ENCODE peak calls at places on chromosomes 5 and 9, in five cellular contexts. S is spleen, X is A549, U is SJSA1, C is astrocyte of the cerebellum. D is an unnamed sample.

GRCh38 chr5:55865831-55866230 is 14.7 kb downstream of the IL31RA start:
- DNase-seq in S (no peak), X (no peak), U (no peak), C (no peak), D (no peak)

GRCh38 chr5:81579525-81579924 is 171.4 kb downstream of the SSBP2 start:
- DNase-seq in S (no peak), X (no peak), U (no peak), C (peak; percentile 4), D (no peak)

GRCh38 chr5:167671176-167671575 is 620.3 kb upstream of the WWC1 start:
- DNase-seq in S (no peak), X (no peak), U (no peak), C (no peak), D (no peak)

GRCh38 chr9:21812415-21812814 is 10.0 kb downstream of the MTAP start:
- DNase-seq in S (no peak), X (no peak), U (peak; percentile 36), C (no peak), D (no peak)

GRCh38 chr9:77927265-77927664 is 104.3 kb downstream of the GNAQ start:
- DNase-seq in S (no peak), X (no peak), U (peak; percentile 51), C (no peak), D (no peak)

GRCh38 chr5:173472164-173472563 is 143.9 kb upstream of the STC2 start:
- DNase-seq in S (no peak), X (peak; percentile 40), U (peak; percentile 86), C (peak; percentile 100), D (peak; percentile 97)

GRCh38 chr5:2258861-2259260 is 376.1 kb upstream of the IRX4 start:
- DNase-seq in S (no peak), X (no peak), U (no peak), C (no peak), D (no peak)

GRCh38 chr5:57032151-57032551 is 80.2 kb upstream of the MIER3 start:
- DNase-seq in S (no peak), X (peak; percentile 60), U (no peak), C (no peak), D (no peak)

GRCh38 chr9:112505607-112506006 is 19.0 kb downstream of the KIAA1958 start:
- DNase-seq in S (no peak), X (no peak), U (no peak), C (no peak), D (no peak)

GRCh38 chr5:172005708-172006377 is 595 bp downstream of the FBXW11 start:
- DNase-seq in S (peak; percentile 86), X (peak; percentile 28), U (peak; percentile 64), C (no peak), D (no peak)

GRCh38 chr5:154196955-154197652 is 6.6 kb downstream of the GALNT10 start:
- DNase-seq in S (no peak), X (peak; percentile 35), U (peak; percentile 69), C (peak; percentile 20), D (no peak)

GRCh38 chr9:114250235-114250568 is 72.7 kb upstream of the ORM1 start:
- DNase-seq in S (no peak), X (no peak), U (peak; percentile 46), C (peak; percentile 85), D (peak; percentile 71)

GRCh38 chr9:130857864-130858730 is 23.0 kb downstream of the ABL1 start:
- DNase-seq in S (no peak), X (no peak), U (peak; percentile 81), C (peak; percentile 89), D (no peak)

GRCh38 chr9:130956636-130957450 is 17.8 kb upstream of the FIBCD1 start:
- DNase-seq in S (no peak), X (no peak), U (no peak), C (no peak), D (no peak)

GRCh38 chr5:137954131-137954879 is 65.0 kb downstream of the PKD2L2 start:
- DNase-seq in S (no peak), X (peak; percentile 55), U (peak; percentile 72), C (peak; percentile 74), D (peak; percentile 77)

GRCh38 chr5:104774372-104774771 is 1211.8 kb upstream of the NUDT12 start:
- DNase-seq in S (no peak), X (no peak), U (no peak), C (no peak), D (no peak)

GRCh38 chr9:14846871-14847311 is 63.3 kb downstream of the FREM1 start:
- DNase-seq in S (peak; percentile 76), X (peak; percentile 58), U (peak; percentile 14), C (no peak), D (peak; percentile 15)

GRCh38 chr9:75505654-75506053 is 384.8 kb upstream of the PCSK5 start:
- DNase-seq in S (no peak), X (no peak), U (no peak), C (no peak), D (no peak)

GRCh38 chr9:91777437-91777836 is 172.6 kb downstream of the ROR2 start:
- DNase-seq in S (no peak), X (no peak), U (no peak), C (peak; percentile 57), D (no peak)

GRCh38 chr5:14779975-14780374 is 91.6 kb downstream of the ANKH start:
- DNase-seq in S (no peak), X (no peak), U (no peak), C (no peak), D (no peak)

GRCh38 chr9:137441289-137441934 is at the start of gene ENTPD8:
- DNase-seq in S (peak; percentile 78), X (peak; percentile 76), U (no peak), C (no peak), D (no peak)

GRCh38 chr9:91898451-91899433 is 51.3 kb downstream of the ROR2 start:
- DNase-seq in S (peak; percentile 63), X (no peak), U (no peak), C (no peak), D (no peak)

GRCh38 chr5:135030123-135030517 is 3.9 kb downstream of the PITX1 start:
- DNase-seq in S (no peak), X (no peak), U (no peak), C (no peak), D (no peak)

GRCh38 chr5:141874262-141874964 is 3.8 kb downstream of the PCDH1 start:
- DNase-seq in S (peak; percentile 70), X (no peak), U (no peak), C (no peak), D (no peak)

GRCh38 chr9:129989740-129990139 is 53.2 kb downstream of the FNBP1 start:
- DNase-seq in S (no peak), X (no peak), U (peak; percentile 82), C (peak; percentile 43), D (no peak)

GRCh38 chr9:124293712-124294504 is 36.2 kb downstream of the NEK6 start:
- DNase-seq in S (no peak), X (no peak), U (peak; percentile 30), C (no peak), D (no peak)

GRCh38 chr9:124291801-124292396 is 34.1 kb downstream of the NEK6 start:
- DNase-seq in S (peak; percentile 80), X (no peak), U (peak; percentile 44), C (no peak), D (no peak)

GRCh38 chr9:124292696-124293593 is 35.2 kb downstream of the NEK6 start:
- DNase-seq in S (no peak), X (no peak), U (no peak), C (no peak), D (no peak)

GRCh38 chr9:124290053-124290581 is 32.4 kb downstream of the NEK6 start:
- DNase-seq in S (peak; percentile 84), X (no peak), U (no peak), C (no peak), D (no peak)

GRCh38 chr9:124290743-124291554 is 33.2 kb downstream of the NEK6 start:
- DNase-seq in S (no peak), X (no peak), U (no peak), C (no peak), D (no peak)
- H3K4me3 ChIP-seq in S (no peak overlapping the region), X (no peak overlapping the region), U (no peak overlapping the region), C (no peak overlapping the region), D (no peak overlapping the region)

DNA sequence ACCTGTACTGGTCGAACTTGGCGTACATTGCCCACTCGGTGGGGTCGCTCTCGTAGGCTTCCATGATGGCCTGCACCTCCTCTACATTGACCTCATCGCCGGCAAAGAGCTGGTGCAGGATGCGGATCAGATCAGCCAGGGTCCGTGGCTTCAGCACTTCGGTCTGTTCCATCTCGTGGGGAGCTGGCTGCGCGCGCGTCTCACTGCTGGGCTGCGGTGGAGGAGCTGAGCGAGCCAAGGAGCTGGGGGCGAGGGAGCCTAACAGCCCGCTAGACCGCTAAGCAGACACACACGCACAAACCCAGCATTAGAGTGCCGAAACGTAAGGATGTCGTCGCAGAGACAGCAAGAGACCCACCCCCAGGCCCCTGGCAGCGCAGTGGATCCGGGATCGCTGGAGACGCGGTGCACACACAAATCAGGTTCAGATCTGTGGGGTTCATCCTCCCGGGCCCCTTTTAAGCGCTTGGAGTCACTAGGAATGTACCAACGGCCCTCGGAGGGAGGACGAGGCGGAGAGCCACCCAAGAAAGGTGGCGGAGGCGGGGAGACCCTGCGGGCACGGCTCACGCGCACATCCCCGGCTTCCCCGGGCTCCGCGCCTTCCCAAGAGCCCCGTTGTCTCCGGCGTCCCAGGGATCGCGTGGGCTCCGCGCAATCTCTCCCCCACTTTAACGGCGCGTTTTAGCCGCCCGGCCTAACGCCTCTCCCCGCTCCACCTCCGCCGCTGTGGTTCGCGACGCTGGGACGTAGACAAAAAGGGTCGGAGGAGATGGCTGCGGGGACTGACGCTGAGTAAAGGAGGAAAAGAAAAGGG is at the start of gene CDO1:
- DNase-seq in S (peak; percentile 79), X (no peak), U (peak; percentile 74), C (peak; percentile 44), D (no peak)
- H3K4me3 ChIP-seq in S (peak within 1 kb of the TSS; percentile 43), X (no peak within 1 kb of the TSS), U (peak within 1 kb of the TSS; percentile 45), C (peak within 1 kb of the TSS; percentile 64), D (peak within 1 kb of the TSS; percentile 46)

GRCh38 chr5:157747173-157747758 is 3.8 kb downstream of the LSM11 start:
- DNase-seq in S (no peak), X (no peak), U (no peak), C (no peak), D (no peak)

GRCh38 chr5:157744055-157745011 is 821 bp downstream of the LSM11 start:
- DNase-seq in S (peak; percentile 90), X (no peak), U (peak; percentile 44), C (no peak), D (no peak)

GRCh38 chr5:157743163-157744054 is at the start of gene LSM11:
- DNase-seq in S (peak; percentile 99), X (peak; percentile 82), U (peak; percentile 98), C (peak; percentile 59), D (peak; percentile 38)

GRCh38 chr5:157747766-157748700 is 4.5 kb downstream of the LSM11 start:
- DNase-seq in S (no peak), X (no peak), U (no peak), C (no peak), D (no peak)

GRCh38 chr5:157745041-157745456 is 1.5 kb downstream of the LSM11 start:
- DNase-seq in S (no peak), X (no peak), U (no peak), C (no peak), D (no peak)
- H3K4me3 ChIP-seq in S (no peak overlapping the region), X (peak overlapping the region; percentile 100), U (peak overlapping the region; percentile 75), C (no peak overlapping the region), D (peak overlapping the region; percentile 76)

GRCh38 chr5:159324986-159325385 is 5.3 kb downstream of the IL12B start:
- DNase-seq in S (no peak), X (no peak), U (no peak), C (no peak), D (no peak)

GRCh38 chr5:159324097-159324760 is 6.1 kb downstream of the IL12B start:
- DNase-seq in S (no peak), X (no peak), U (no peak), C (peak; percentile 70), D (peak; percentile 71)

GRCh38 chr5:159331099-159331973 is 1.0 kb upstream of the IL12B start:
- DNase-seq in S (peak; percentile 93), X (peak; percentile 76), U (no peak), C (no peak), D (no peak)

GRCh38 chr5:159332800-159333563 is 2.7 kb upstream of the IL12B start:
- DNase-seq in S (no peak), X (no peak), U (no peak), C (no peak), D (no peak)

GRCh38 chr5:159330131-159330530 is at the start of gene IL12B:
- DNase-seq in S (no peak), X (no peak), U (no peak), C (no peak), D (no peak)
- H3K4me3 ChIP-seq in S (peak within 1 kb of the TSS; percentile 27), X (peak within 1 kb of the TSS; percentile 53), U (no peak within 1 kb of the TSS), C (peak within 1 kb of the TSS; percentile 36), D (peak within 1 kb of the TSS; percentile 39)

D was measured in HFF-Myc.